ENCODE peak calls at places on chromosomes 3 and 15, in five cellular contexts. C, Z, J, D and F are unnamed samples.

GRCh38 chr3:158368271-158368670 is 202.7 kb upstream of the MLF1 start:
- DNase-seq in C (no peak), Z (peak), J (no peak), D (no peak), F (no peak)

GRCh38 chr3:71684752-71685151 is 40.5 kb downstream of the EIF4E3 start:
- DNase-seq in C (no peak), Z (no peak), J (no peak), D (no peak), F (no peak)

GRCh38 chr3:192365571-192365970 is 361.8 kb downstream of the FGF12 start:
- DNase-seq in C (no peak), Z (no peak), J (no peak), D (no peak), F (no peak)

GRCh38 chr3:177358085-177358967 is 161.0 kb upstream of the TBL1XR1 start:
- DNase-seq in C (peak), Z (peak), J (peak), D (peak), F (peak)

GRCh38 chr15:41558400-41559238 is at the start of gene TYRO3:
- DNase-seq in C (peak), Z (no peak), J (peak), D (no peak), F (peak)

GRCh38 chr15:64947211-64947610 is 35.5 kb downstream of the ANKDD1A start:
- DNase-seq in C (no peak), Z (no peak), J (no peak), D (no peak), F (no peak)

GRCh38 chr3:179452166-179452544 is 885 bp upstream of the GNB4 start:
- DNase-seq in C (no peak), Z (no peak), J (no peak), D (no peak), F (peak)

GRCh38 chr3:64457811-64458210 is 230.0 kb downstream of the ADAMTS9 start:
- DNase-seq in C (no peak), Z (no peak), J (no peak), D (no peak), F (no peak)

GRCh38 chr3:37810788-37811187 is 50.9 kb upstream of the CTDSPL start:
- DNase-seq in C (no peak), Z (no peak), J (no peak), D (no peak), F (no peak)

GRCh38 chr3:113428581-113428980 is 12.7 kb downstream of the CFAP44 start:
- DNase-seq in C (no peak), Z (no peak), J (no peak), D (no peak), F (no peak)

GRCh38 chr3:104206925-104207324 is 1159.8 kb upstream of the ALCAM start:
- DNase-seq in C (no peak), Z (peak), J (no peak), D (no peak), F (no peak)

GRCh38 chr3:55158345-55158744 is 230.5 kb upstream of the LRTM1 start:
- DNase-seq in C (no peak), Z (no peak), J (no peak), D (no peak), F (no peak)

GRCh38 chr3:27570421-27571106 is 86.4 kb upstream of the SLC4A7 start:
- DNase-seq in C (no peak), Z (no peak), J (no peak), D (no peak), F (no peak)

GRCh38 chr3:50372349-50372748 is 13.0 kb upstream of the TMEM115 start:
- DNase-seq in C (no peak), Z (no peak), J (peak), D (no peak), F (no peak)

GRCh38 chr15:84598993-84599392 is 1.8 kb upstream of the ZSCAN2 start:
- DNase-seq in C (peak), Z (peak), J (peak), D (no peak), F (peak)

GRCh38 chr15:34927726-34928125 is 41.8 kb downstream of the AQR start:
- DNase-seq in C (peak), Z (no peak), J (no peak), D (no peak), F (peak)

GRCh38 chr15:63332367-63333078 is 49.1 kb downstream of the CA12 start:
- DNase-seq in C (peak), Z (no peak), J (no peak), D (no peak), F (no peak)

GRCh38 chr3:194688207-194688711 is 2.6 kb downstream of the FAM43A start:
- DNase-seq in C (no peak), Z (peak), J (no peak), D (no peak), F (peak)

GRCh38 chr15:56524915-56525314 is 60.0 kb upstream of the MNS1 start:
- DNase-seq in C (no peak), Z (no peak), J (no peak), D (no peak), F (no peak)

GRCh38 chr15:94638183-94638582 is 406.8 kb downstream of the MCTP2 start:
- DNase-seq in C (no peak), Z (no peak), J (no peak), D (no peak), F (peak)

GRCh38 chr15:99123706-99124451 is 19.0 kb downstream of the SYNM start:
- DNase-seq in C (peak), Z (peak), J (peak), D (no peak), F (peak)

GRCh38 chr3:186640473-186640818 is 247 bp downstream of the FETUB start:
- DNase-seq in C (peak), Z (no peak), J (no peak), D (no peak), F (peak)

GRCh38 chr3:63328386-63328785 is 50.3 kb downstream of the SYNPR start:
- DNase-seq in C (no peak), Z (no peak), J (no peak), D (no peak), F (no peak)

GRCh38 chr15:80710635-80711553 is 15.8 kb downstream of the ABHD17C start:
- DNase-seq in C (no peak), Z (no peak), J (no peak), D (peak), F (no peak)

GRCh38 chr3:84601303-84601702 is 357.5 kb upstream of the CADM2 start:
- DNase-seq in C (no peak), Z (peak), J (no peak), D (no peak), F (peak)

GRCh38 chr3:100155105-100155504 is 40.8 kb upstream of the FILIP1L start:
- DNase-seq in C (no peak), Z (no peak), J (no peak), D (no peak), F (no peak)

GRCh38 chr3:182618085-182618732 is 175.1 kb upstream of the ATP11B start:
- DNase-seq in C (no peak), Z (peak), J (no peak), D (no peak), F (peak)

GRCh38 chr15:65368646-65369045 is 9.2 kb downstream of the IGDCC3 start:
- DNase-seq in C (no peak), Z (no peak), J (no peak), D (no peak), F (peak)

GRCh38 chr3:72327008-72327407 is 521.2 kb downstream of the SHQ1 start:
- DNase-seq in C (no peak), Z (no peak), J (no peak), D (no peak), F (no peak)

GRCh38 chr15:31396881-31397560 is 70.4 kb downstream of the KLF13 start:
- DNase-seq in C (peak), Z (peak), J (peak), D (no peak), F (peak)

GRCh38 chr15:52527898-52528464 is 699 bp downstream of the MYO5A start:
- DNase-seq in C (peak), Z (no peak), J (no peak), D (no peak), F (peak)

DNA sequence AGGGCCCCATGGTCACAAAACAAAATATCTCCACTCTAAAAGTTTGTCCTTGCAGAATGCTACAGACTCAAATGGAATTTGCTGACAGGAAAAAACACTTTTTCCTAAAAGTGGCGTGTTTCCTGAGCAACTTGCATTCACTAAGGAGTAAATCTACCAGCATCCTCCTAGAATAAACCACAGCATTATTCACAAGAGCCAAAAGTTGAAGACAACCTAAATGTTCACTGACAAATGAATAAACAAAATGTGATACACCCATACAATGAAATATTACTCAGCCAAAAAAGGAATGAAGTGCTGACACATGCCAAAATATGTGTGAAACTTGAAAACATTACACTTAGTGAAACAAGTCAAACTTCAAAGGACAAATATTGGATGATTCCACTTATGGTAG is 28.9 kb downstream of the ITGB5 start:
- DNase-seq in C (no peak), Z (no peak), J (no peak), D (no peak), F (no peak)
- TF ChIP-seq JUNB in C (no peak), Z (no peak), J (no peak), D (no peak), F (no peak)

DNA sequence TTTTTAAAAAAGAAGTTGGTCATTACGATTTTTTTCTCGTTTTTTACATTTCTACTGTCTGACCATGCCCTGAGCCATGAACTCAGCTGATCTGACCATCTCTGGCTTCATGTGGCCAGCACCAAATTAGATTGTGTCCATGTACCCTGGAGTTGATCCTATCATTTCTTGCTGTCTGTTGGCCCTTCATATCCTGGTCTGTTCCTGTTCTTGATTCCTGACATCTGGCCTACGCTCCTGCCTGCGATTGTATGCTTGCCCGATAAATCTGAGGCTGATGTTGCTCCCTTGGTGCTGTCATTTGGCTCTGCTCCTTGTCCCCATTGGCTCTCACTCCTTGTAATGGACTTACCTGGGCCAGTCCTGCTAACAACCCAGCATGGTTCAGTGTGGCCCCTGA is 89.8 kb upstream of the IGSF10 start:
- DNase-seq in C (no peak), Z (no peak), J (no peak), D (no peak), F (no peak)
- TF ChIP-seq JUNB in C (no peak), Z (no peak), J (no peak), D (no peak), F (no peak)

GRCh38 chr3:131477813-131478212 is 25.0 kb downstream of the MRPL3 start:
- DNase-seq in C (no peak), Z (no peak), J (no peak), D (no peak), F (no peak)
- TF ChIP-seq JUNB in C (no peak), Z (no peak), J (no peak), D (no peak), F (no peak)

GRCh38 chr3:105513042-105513441 is 146.3 kb downstream of the ALCAM start:
- DNase-seq in C (no peak), Z (no peak), J (no peak), D (no peak), F (no peak)

GRCh38 chr3:105511031-105511430 is 144.3 kb downstream of the ALCAM start:
- DNase-seq in C (no peak), Z (no peak), J (no peak), D (no peak), F (no peak)

GRCh38 chr3:105516972-105517371 is 150.3 kb downstream of the ALCAM start:
- DNase-seq in C (no peak), Z (no peak), J (no peak), D (no peak), F (peak)

GRCh38 chr3:105518201-105518600 is 151.5 kb downstream of the ALCAM start:
- DNase-seq in C (no peak), Z (no peak), J (no peak), D (no peak), F (no peak)

GRCh38 chr3:105513886-105514285 is 147.2 kb downstream of the ALCAM start:
- DNase-seq in C (no peak), Z (no peak), J (no peak), D (no peak), F (no peak)
- TF ChIP-seq JUNB in C (no peak), Z (no peak), J (no peak), D (no peak), F (no peak)

DNA sequence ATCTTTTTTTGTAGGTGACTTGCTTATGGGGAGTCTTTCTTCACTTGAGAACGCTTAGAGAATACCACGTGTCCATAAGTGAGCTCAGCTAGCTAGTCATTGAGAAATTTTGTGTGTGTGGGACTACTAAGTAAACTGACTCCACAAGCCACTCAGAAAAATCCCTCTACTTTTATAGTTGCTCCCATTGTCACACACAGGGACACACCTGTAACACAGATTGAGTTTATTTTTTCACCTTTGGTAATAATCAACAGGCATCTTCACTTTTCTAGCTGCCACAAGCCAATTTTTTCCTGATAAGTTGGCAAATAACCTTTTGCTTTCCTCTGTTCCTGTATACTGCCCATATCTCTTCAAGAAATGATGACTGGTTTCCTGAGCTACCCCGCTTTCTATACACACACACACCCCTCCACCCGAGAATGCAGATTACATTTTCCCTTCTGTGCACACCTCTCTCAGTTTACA is 4.5 kb downstream of the TSC22D2 start:
- DNase-seq in C (no peak), Z (peak), J (no peak), D (no peak), F (no peak)
- TF ChIP-seq JUNB in C (no peak), Z (no peak), J (no peak), D (no peak), F (no peak)

GRCh38 chr3:4407941-4408340 is 59.1 kb downstream of the SUMF1 start:
- DNase-seq in C (no peak), Z (no peak), J (no peak), D (no peak), F (no peak)

GRCh38 chr3:4411236-4411635 is 55.8 kb downstream of the SUMF1 start:
- DNase-seq in C (no peak), Z (peak), J (no peak), D (no peak), F (no peak)

GRCh38 chr3:4410174-4410573 is 56.9 kb downstream of the SUMF1 start:
- DNase-seq in C (no peak), Z (no peak), J (no peak), D (no peak), F (no peak)

GRCh38 chr3:4406746-4407568 is 60.1 kb downstream of the SUMF1 start:
- DNase-seq in C (no peak), Z (no peak), J (no peak), D (no peak), F (no peak)

DNA sequence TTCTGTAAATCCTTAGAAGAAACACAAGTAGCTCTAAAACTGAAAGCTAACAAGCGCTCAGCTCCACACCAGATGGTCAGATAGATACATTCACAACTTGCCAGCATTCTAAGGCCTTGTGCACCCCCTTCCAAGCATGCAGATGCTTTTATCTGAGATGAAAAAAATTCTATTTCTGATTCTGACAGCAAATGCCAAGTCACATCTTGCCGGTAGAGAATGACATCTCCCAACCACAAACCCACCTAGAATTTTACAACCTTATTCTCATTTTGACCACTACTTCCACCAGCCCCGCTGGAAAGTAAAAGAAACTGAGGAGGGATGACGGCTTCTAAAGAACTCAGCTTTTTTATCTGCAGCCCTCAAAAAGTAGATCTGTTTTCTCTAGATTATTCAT is 57.7 kb downstream of the SUMF1 start:
- DNase-seq in C (no peak), Z (no peak), J (no peak), D (no peak), F (no peak)
- TF ChIP-seq JUNB in C (no peak), Z (no peak), J (no peak), D (peak), F (no peak)

GRCh38 chr3:9349321-9350117 is 13.3 kb upstream of the THUMPD3 start:
- DNase-seq in C (no peak), Z (peak), J (no peak), D (no peak), F (no peak)
- TF ChIP-seq JUNB in C (no peak), Z (no peak), J (no peak), D (no peak), F (no peak)

GRCh38 chr3:57694146-57694545 is 1.3 kb upstream of the DENND6A start:
- DNase-seq in C (no peak), Z (no peak), J (no peak), D (no peak), F (no peak)
- TF ChIP-seq JUNB in C (no peak), Z (no peak), J (no peak), D (no peak), F (no peak)

GRCh38 chr15:75356539-75356938 is 9.7 kb downstream of the NEIL1 start:
- DNase-seq in C (no peak), Z (no peak), J (no peak), D (no peak), F (no peak)
- TF ChIP-seq JUNB in C (no peak), Z (no peak), J (no peak), D (no peak), F (no peak)

GRCh38 chr15:28953573-28954195 is 67.9 kb downstream of the APBA2 start:
- DNase-seq in C (no peak), Z (no peak), J (no peak), D (no peak), F (no peak)
- TF ChIP-seq JUNB in C (no peak), Z (no peak), J (no peak), D (no peak), F (no peak)